ENCODE peak calls at places on chromosomes 16 and 17, in five cellular contexts. E, Z, T, D and K are unnamed samples.

GRCh38 chr16:48000622-48001021 is 155.2 kb downstream of the ABCC12 start:
- DNase-seq in T (no peak), D (no peak), Z (no peak), E (no peak), K (no peak)

GRCh38 chr16:71762186-71762585 is 37.7 kb upstream of the PHLPP2 start:
- DNase-seq in E (no peak), T (no peak), Z (no peak), D (no peak), K (no peak)

GRCh38 chr17:41111151-41111885 is 6.1 kb downstream of the KRTAP4-9 start:
- DNase-seq in E (no peak), Z (no peak), T (no peak), D (no peak), K (no peak)

GRCh38 chr16:23771027-23771426 is 16.2 kb downstream of the CHP2 start:
- DNase-seq in T (no peak), D (no peak), Z (no peak), E (no peak), K (no peak)

GRCh38 chr17:33667052-33667509 is 374.0 kb upstream of the ASIC2 start:
- DNase-seq in Z (no peak), D (no peak), T (peak; percentile 48), E (peak; percentile 7), K (no peak)

GRCh38 chr17:50426814-50427787 is 1.1 kb downstream of the ACSF2 start:
- DNase-seq in T (no peak), E (peak; percentile 71), Z (peak; percentile 69), D (peak; percentile 78), K (peak; percentile 66)

GRCh38 chr17:66840061-66840460 is 5.1 kb downstream of the CACNG5 start:
- DNase-seq in Z (no peak), E (no peak), T (no peak), D (no peak), K (no peak)

GRCh38 chr17:67884766-67885165 is 59.5 kb downstream of the BPTF start:
- DNase-seq in D (no peak), E (no peak), Z (no peak), T (no peak), K (no peak)

GRCh38 chr16:11677959-11678881 is 10.0 kb downstream of the SNN start:
- DNase-seq in E (no peak), D (no peak), Z (no peak), T (peak; percentile 61), K (no peak)

GRCh38 chr17:73281926-73282325 is 20.2 kb upstream of the CPSF4L start:
- DNase-seq in T (peak; percentile 76), D (no peak), Z (no peak), E (no peak), K (no peak)

DNA sequence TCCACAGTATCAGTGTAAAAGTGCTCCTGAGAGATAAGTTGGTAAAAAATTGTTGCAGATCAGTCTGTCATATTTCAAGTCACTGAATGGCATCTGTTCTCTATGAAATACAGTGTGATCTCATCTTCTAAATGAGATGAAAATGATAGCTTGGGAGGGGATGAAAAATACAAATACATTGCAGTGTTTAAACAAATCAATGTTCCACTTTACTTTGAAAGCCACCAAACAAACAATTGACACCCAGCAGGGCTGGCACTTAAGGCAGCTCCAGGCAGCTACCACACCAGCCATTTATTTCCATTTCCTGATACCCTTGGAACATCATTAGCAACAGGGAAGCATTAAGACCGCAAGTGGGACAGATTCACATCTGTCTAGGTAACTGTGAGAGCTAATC is 827.6 kb upstream of the KIF2B start:
- DNase-seq in Z (no peak), E (no peak), D (no peak), T (no peak), K (no peak)
- TF ChIP-seq SRF in Z (no peak), E (no peak), D (no peak), T (no peak), K (no peak)

GRCh38 chr17:77281904-77282367 is 141.2 kb downstream of the SEC14L1 start:
- DNase-seq in T (no peak), E (no peak), D (no peak), Z (no peak), K (peak; percentile 64)
- TF ChIP-seq SRF in T (no peak), E (no peak), D (no peak), Z (no peak), K (no peak)

DNA sequence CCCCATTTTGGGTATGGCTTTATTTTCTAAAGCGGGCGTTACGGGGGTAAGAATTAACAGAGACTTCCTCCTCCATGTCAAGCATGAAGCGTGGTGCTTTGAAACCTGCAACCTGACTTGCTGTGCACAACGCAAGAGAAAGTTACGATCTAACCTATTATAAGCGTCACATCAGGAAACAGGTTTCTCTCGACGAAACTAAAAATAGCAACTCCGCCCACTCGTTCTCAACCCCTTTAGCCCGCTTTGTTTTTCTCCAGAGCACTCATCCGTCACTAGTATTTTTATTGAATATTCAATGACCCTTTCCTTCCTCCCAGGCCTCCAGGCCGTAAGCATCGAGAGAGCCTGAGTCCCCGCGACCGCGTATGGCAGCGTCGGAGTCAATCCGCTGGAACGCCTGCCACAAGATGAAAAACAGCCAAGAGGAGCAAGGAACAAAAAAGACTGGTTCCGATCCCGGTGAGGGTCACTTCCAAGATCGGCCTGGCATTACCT is 555 bp downstream of the NUP88 start:
- DNase-seq in E (peak; percentile 45), D (peak; percentile 17), Z (no peak), T (peak; percentile 84), K (no peak)
- TF ChIP-seq SRF in E (no peak), D (no peak), Z (no peak), T (no peak), K (no peak)

DNA sequence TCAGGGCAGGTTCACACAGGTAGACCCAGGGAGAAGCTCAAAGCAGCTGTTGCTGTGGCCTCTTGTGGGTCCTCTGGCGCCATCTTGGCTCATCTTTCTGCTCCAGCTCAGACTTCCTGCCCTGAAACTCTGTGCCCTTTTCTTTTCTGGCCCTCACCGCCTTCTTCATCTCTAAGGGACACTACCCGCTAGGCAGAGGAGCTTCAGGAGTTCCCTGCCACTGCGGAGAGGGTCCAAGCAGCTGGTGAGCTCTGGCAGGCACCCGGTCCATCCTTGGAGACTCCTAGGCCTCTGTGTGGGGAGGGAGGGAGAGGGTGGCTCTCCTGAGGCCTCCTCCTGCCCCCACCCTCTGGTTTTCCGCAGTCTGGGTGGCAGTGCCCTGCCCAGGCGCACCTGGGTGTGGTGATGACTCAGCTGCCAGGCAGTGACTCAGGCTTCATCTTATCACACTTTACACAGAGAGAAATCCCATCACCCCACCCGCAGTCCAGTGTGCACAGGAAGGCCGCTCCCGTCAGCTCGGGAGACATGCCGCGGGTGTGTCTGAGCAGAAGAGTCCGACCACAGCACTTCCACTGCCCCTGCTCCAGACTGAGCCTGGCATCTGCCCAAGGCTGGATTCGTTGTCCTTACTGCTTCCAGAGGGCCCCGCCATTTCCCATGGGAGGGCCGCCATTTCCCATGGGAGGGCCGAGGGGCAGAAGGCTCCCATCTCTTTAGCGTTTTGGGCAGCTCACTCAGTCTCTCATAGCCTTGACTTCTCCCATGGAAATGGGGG is 7.3 kb downstream of the NT5C start:
- DNase-seq in E (peak; percentile 91), Z (peak; percentile 99), D (peak; percentile 48), T (no peak), K (no peak)
- TF ChIP-seq SRF in E (no peak), Z (no peak), D (no peak), T (no peak), K (no peak)

DNA sequence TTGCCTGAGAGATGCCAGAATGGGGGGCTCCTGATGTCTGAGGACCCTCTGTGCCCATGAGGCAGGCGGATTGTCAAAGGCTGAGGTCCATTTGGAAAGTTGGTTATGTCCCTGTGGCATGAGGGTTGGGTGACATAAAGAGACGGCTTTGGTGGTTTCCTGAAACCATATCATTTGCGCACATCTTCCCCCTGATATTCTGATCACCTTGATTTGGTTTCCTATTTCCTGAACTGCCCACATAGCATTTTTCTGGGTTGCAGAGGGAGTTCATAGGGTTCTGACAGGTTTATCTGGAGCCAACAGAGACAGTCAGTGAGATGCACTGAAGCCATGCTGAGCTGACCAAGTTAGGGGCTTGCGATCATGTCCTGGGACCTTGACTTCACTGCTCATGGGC is 15.7 kb upstream of the RNF222 start:
- DNase-seq in D (no peak), E (no peak), Z (no peak), T (no peak), K (no peak)
- TF ChIP-seq SRF in D (no peak), E (no peak), Z (no peak), T (no peak), K (no peak)

DNA sequence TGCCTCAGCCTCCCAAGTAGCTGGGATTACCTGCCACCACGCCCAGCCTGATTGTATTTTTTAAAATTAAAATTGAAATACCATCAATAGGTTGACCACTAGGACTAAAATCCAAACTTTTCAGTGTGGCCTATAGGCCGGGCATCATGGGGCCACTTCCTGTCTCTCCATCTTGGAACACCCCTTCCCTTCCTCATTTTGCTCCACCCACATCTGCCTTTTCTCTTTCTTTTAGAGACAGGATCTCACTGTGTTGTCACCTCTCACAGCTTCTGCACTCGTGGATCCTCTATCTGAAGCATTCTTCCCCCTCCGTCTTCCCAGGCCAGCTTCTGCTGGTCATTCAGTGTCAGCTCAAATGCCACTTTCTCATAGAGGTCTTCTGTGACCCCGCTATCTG is 57.0 kb downstream of the BMERB1 start:
- DNase-seq in Z (no peak), E (no peak), T (no peak), D (no peak), K (no peak)
- TF ChIP-seq SRF in Z (no peak), E (no peak), T (no peak), D (no peak), K (no peak)

DNA sequence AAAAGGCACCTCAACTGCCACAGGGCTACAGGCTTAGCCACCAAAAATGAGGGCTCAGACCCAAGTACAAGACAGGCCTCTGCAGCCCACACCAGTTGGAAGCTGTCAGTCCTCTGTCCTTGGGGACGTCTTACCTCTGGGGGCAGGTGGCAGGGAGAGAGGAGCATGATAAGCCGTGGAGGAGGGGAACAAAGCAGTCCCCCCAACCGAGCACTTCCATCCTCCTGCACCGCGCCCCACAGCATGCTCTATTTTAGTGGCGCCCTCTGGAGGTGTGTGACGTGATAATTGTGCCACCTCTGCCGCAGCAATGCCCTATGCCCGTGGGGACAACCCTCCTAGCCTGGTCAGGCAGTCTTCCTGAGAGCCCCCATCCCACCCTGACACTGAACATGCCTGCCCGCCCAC is 13.6 kb downstream of the G6PC3 start:
- DNase-seq in E (peak; percentile 56), D (no peak), T (no peak), Z (no peak), K (no peak)
- TF ChIP-seq SRF in E (no peak), D (no peak), T (no peak), Z (no peak), K (no peak)